ENCODE peak calls at places on chromosomes 6 and 20, in four cellular contexts. H is H1, O is HepG2, L is A549. A is an unnamed sample.

GRCh38 chr6:5937516-5937915 is 69.2 kb downstream of the NRN1 start:
- DNase-seq in H (no peak), O (no peak), L (no peak), A (no peak)

GRCh38 chr6:53465732-53466131 is 79.2 kb downstream of the GCLC start:
- DNase-seq in H (no peak), O (peak), L (no peak), A (no peak)

GRCh38 chr6:144314003-144314485 is 28.9 kb downstream of the UTRN start:
- DNase-seq in O (no peak), H (no peak), L (no peak), A (no peak)

GRCh38 chr6:41836022-41836659 is 48.6 kb downstream of the TOMM6 start:
- DNase-seq in L (no peak), O (no peak), H (no peak), A (no peak)

GRCh38 chr20:33673411-33674293 is 576 bp downstream of the NECAB3 start:
- DNase-seq in L (peak), H (no peak), O (no peak), A (peak)

GRCh38 chr20:57993738-57994431 is 234.6 kb downstream of the ANKRD60 start:
- DNase-seq in L (no peak), O (no peak), H (no peak), A (no peak)

GRCh38 chr20:53642196-53643030 is 48.8 kb upstream of the ZNF217 start:
- DNase-seq in O (peak), H (no peak), L (peak), A (peak)

GRCh38 chr6:54525731-54526130 is 217.5 kb downstream of the TINAG start:
- DNase-seq in O (no peak), L (no peak), H (no peak), A (no peak)

GRCh38 chr6:31113861-31114539 is 600 bp upstream of the PSORS1C1 start:
- DNase-seq in O (no peak), H (no peak), L (no peak), A (no peak)

GRCh38 chr6:149334682-149335160 is 17.2 kb downstream of the TAB2 start:
- DNase-seq in O (no peak), L (no peak), H (no peak), A (no peak)

GRCh38 chr6:21500314-21500713 is 93.2 kb upstream of the SOX4 start:
- DNase-seq in L (no peak), O (no peak), H (no peak), A (no peak)

GRCh38 chr20:49320460-49320859 is 42.6 kb upstream of the ZNFX1 start:
- DNase-seq in H (peak), L (peak), O (peak), A (no peak)

GRCh38 chr20:61745397-61746146 is 320.1 kb downstream of the TAF4 start:
- DNase-seq in O (no peak), H (no peak), L (no peak), A (no peak)

GRCh38 chr6:143955971-143956370 is 52.1 kb downstream of the PLAGL1 start:
- DNase-seq in H (no peak), L (no peak), O (no peak), A (no peak)

GRCh38 chr6:26502169-26502568 is 2.1 kb downstream of the BTN1A1 start:
- DNase-seq in O (peak), L (no peak), H (no peak), A (no peak)

GRCh38 chr6:54617730-54618129 is 228.8 kb upstream of the FAM83B start:
- DNase-seq in O (peak), L (no peak), H (no peak), A (no peak)

DNA sequence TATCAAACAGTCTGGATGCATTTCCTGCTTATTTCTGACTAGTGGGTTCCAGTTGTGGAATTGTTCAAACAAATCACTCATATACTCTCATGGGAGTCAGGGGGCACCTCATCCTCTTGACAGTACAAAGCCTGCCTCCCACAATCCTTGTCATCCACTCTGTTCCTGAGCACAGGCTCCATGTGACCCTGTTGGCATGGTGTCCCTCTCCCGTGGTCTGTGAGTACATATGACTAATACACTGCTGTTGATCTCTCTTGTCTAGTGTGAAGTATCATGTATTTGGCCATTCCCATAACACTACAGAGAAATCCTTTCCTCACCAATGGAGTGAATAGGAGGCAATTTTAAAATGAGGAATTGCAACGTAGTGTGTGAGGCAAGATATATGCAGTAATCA is 185.3 kb downstream of the OGFRL1 start:
- DNase-seq in O (no peak), H (no peak), L (no peak), A (no peak)
- TF ChIP-seq RNF2 in O (no peak), H (no peak), L (no peak), A (no peak)

GRCh38 chr6:158593670-158594069 is 33.8 kb downstream of the TMEM181 start:
- DNase-seq in O (no peak), H (no peak), L (no peak), A (no peak)
- TF ChIP-seq RNF2 in O (no peak), H (no peak), L (no peak), A (no peak)

GRCh38 chr6:132812255-132812732 is 2.1 kb upstream of the RPS12 start:
- DNase-seq in H (no peak), L (no peak), O (peak), A (peak)
- TF ChIP-seq RNF2 in H (no peak), L (no peak), O (no peak), A (no peak)

DNA sequence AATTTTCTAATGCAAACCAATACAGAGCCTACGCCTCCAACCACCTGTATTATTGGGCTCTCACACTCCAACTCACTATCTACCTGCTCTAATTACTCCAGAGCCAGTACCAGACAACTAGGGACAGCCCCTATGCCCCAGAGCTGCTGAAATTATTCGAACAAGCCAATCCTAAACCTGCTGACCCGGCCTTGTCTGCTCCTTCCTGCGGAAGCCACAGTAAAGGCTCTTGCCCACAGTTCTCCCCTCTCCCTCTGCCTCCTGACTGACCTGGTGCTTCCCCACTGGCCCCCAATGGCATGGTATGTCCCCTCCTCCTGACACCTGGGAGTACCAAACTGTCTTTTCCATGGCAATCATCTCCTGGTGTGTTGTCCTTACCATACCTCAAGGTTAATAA is 4.1 kb upstream of the TOX2 start:
- DNase-seq in O (no peak), L (no peak), H (no peak), A (no peak)
- TF ChIP-seq RNF2 in O (no peak), L (no peak), H (no peak), A (no peak)

DNA sequence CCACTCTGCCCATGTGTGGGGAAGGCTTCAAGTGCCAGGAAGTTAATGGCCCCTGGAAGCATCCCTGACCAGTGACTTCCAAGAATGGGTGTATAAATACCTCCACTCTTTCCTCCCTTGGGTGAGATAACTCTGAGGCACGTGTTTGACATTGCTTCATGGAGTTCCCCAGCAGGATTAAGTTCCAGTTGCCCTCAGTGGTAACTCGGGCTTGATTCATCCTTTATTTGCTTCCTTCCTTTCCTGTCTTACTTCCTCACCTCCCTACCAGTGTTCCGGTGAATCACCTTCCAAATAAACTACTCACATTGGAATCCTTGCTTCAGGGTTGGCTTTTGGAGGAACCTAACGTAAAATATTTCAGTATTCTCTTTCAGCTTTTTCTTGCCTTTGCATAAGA is 84.6 kb upstream of the JAG1 start:
- DNase-seq in H (no peak), L (no peak), O (peak), A (no peak)
- TF ChIP-seq RNF2 in H (no peak), L (no peak), O (no peak), A (no peak)

DNA sequence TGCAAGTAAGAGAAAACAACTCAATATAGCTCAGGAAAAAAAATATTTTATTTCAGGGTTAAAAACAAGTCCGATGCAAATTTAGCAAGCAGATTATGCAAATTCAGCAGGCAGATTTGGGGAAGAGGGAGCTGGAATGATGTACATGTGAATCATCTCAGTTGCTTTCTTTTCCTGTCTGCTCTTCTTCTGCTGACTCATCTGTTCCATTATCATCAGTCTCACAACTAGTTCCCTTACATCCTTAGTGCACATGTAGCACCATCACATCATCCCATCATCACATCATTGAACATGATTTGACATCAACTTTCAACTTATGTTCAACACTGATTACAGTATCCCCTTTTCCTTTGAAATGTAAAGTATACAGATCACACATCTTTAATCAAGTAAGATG is 11.5 kb upstream of the DEFB113 start:
- DNase-seq in O (no peak), H (no peak), L (no peak), A (no peak)
- TF ChIP-seq RNF2 in O (no peak), H (no peak), L (no peak), A (no peak)

GRCh38 chr6:138099832-138100231 is 7.4 kb downstream of the PERP start:
- DNase-seq in L (no peak), O (no peak), H (no peak), A (no peak)
- TF ChIP-seq RNF2 in L (no peak), O (no peak), H (no peak), A (no peak)

GRCh38 chr6:12570461-12571030 is 146.0 kb upstream of the PHACTR1 start:
- DNase-seq in O (no peak), H (no peak), L (no peak), A (no peak)
- TF ChIP-seq RNF2 in O (no peak), H (no peak), L (no peak), A (no peak)

A was measured in K562.